ENCODE peak calls at places on chromosomes 3 and 15, in eight cellular contexts. P is HEK293T; Y is stimulated activated CD8-positive, alpha-beta memory T cell treated with anti-CD3 and anti-CD28 coated beads, Interleukin-7, amount 100 ng/mL, for 1 hour; S is stimulated activated naive CD8-positive, alpha-beta T cell treated with anti-CD3 and anti-CD28 coated beads, Interleukin-15, Interleukin-2, amounts not matched to agents 100 U/mL and 50 U/mL, for 24 hours; Q is astrocyte of the spinal cord; U is breast epithelium; H is natural killer cell; R is lung microvascular endothelial cell. X is an unnamed sample.

GRCh38 chr15:48861813-48862431 is 16.0 kb upstream of the EID1 start:
- DNase-seq in H (no peak), U (no peak), R (peak), Q (peak), Y (peak), S (peak), P (peak), X (no peak)

GRCh38 chr15:72033711-72034110 is 84.2 kb downstream of the MYO9A start:
- DNase-seq in S (no peak), Q (peak), H (no peak), R (no peak), U (no peak), P (no peak), Y (no peak), X (no peak)

GRCh38 chr3:174951023-174951422 is 91.9 kb downstream of the NAALADL2 start:
- DNase-seq in Q (peak), U (no peak), S (no peak), P (no peak), H (no peak), Y (no peak), R (peak), X (no peak)

GRCh38 chr3:142647856-142648255 is 51.7 kb downstream of the PLS1 start:
- DNase-seq in R (no peak), H (no peak), S (no peak), Q (peak), Y (no peak), P (no peak), U (no peak), X (no peak)

GRCh38 chr15:99401971-99402732 is 150.9 kb downstream of the LRRC28 start:
- DNase-seq in Q (peak), Y (no peak), R (no peak), P (no peak), H (no peak), S (no peak), U (no peak), X (peak)

GRCh38 chr15:70956196-70956595 is 63.6 kb downstream of the LRRC49 start:
- DNase-seq in S (no peak), H (no peak), P (no peak), U (no peak), Y (no peak), R (no peak), Q (peak), X (no peak)

GRCh38 chr15:69017978-69018377 is 3.5 kb downstream of the NOX5 start:
- DNase-seq in Q (no peak), H (no peak), U (no peak), Y (no peak), P (no peak), R (no peak), S (no peak), X (no peak)

GRCh38 chr3:136380530-136380929 is 130.4 kb downstream of the PCCB start:
- DNase-seq in H (no peak), S (no peak), Y (no peak), P (no peak), R (no peak), Q (no peak), U (no peak), X (no peak)

GRCh38 chr3:32110233-32110760 is 3.9 kb downstream of the GPD1L start:
- DNase-seq in Q (no peak), S (no peak), R (no peak), Y (no peak), U (no peak), P (no peak), H (no peak), X (no peak)

GRCh38 chr3:151918253-151919029 is 45.0 kb downstream of the SUCNR1 start:
- DNase-seq in H (no peak), U (no peak), Q (peak), S (no peak), R (peak), Y (no peak), P (peak), X (no peak)

GRCh38 chr3:12545473-12545791 is at the start of gene MKRN2OS:
- DNase-seq in S (no peak), H (no peak), U (peak), P (no peak), Q (no peak), Y (no peak), R (no peak), X (no peak)

GRCh38 chr3:64539451-64540196 is 148.2 kb downstream of the ADAMTS9 start:
- DNase-seq in U (no peak), R (peak), H (no peak), S (no peak), Q (peak), P (no peak), Y (no peak), X (peak)

GRCh38 chr3:17075907-17076306 is 191.2 kb downstream of the PLCL2 start:
- DNase-seq in Y (no peak), Q (no peak), H (no peak), P (no peak), U (no peak), R (no peak), S (no peak), X (no peak)

GRCh38 chr3:55824406-55824805 is 337.3 kb upstream of the WNT5A start:
- DNase-seq in S (no peak), U (no peak), Q (no peak), P (no peak), R (no peak), H (no peak), Y (no peak), X (no peak)

GRCh38 chr15:63530235-63530634 is 25.8 kb downstream of the USP3 start:
- DNase-seq in S (no peak), H (no peak), Y (no peak), P (no peak), U (no peak), Q (no peak), R (no peak), X (no peak)

GRCh38 chr3:139811331-139811730 is 123.7 kb upstream of the CLSTN2 start:
- DNase-seq in R (no peak), S (no peak), U (no peak), H (no peak), Q (peak), P (no peak), Y (no peak), X (no peak)

GRCh38 chr3:79817224-79817623 is 49.4 kb upstream of the ROBO1 start:
- DNase-seq in S (no peak), P (no peak), Q (no peak), H (no peak), U (no peak), Y (no peak), R (no peak), X (no peak)

GRCh38 chr3:179942560-179943075 is 94.1 kb downstream of the PEX5L start:
- DNase-seq in Y (no peak), U (no peak), H (no peak), S (no peak), R (no peak), Q (no peak), P (no peak), X (no peak)

GRCh38 chr15:23514492-23514891 is 51.0 kb upstream of the MKRN3 start:
- DNase-seq in Y (no peak), R (no peak), P (no peak), U (no peak), Q (no peak), S (no peak), H (no peak), X (no peak)

GRCh38 chr15:98554272-98555172 is 93.8 kb upstream of the IGF1R start:
- DNase-seq in Q (no peak), Y (no peak), S (no peak), R (no peak), H (no peak), U (no peak), P (no peak), X (no peak)

GRCh38 chr3:58022490-58022889 is 14.3 kb downstream of the FLNB start:
- DNase-seq in U (no peak), P (no peak), Y (no peak), H (no peak), Q (no peak), S (no peak), R (no peak), X (no peak)

GRCh38 chr15:101773496-101774100 is 29.7 kb upstream of the OR4F6 start:
- DNase-seq in P (peak), Y (no peak), H (no peak), U (no peak), R (peak), S (peak), Q (no peak), X (no peak)

GRCh38 chr15:59691194-59691805 is 2.2 kb upstream of the BNIP2 start:
- DNase-seq in R (peak), H (no peak), Y (peak), S (peak), U (no peak), Q (peak), P (no peak), X (no peak)

X was measured in aorta.